ENCODE peak calls at places on chromosomes 4 and X, in eight cellular contexts. T, A, H, F, V, Z, S and C are unnamed samples. For H3K36me3, the result is how much of the 10 kb centered on the place peaks cover.

GRCh38 chr4:79247695-79248394 is 78.0 kb downstream of the NAA11 start:
- DNase-seq in T (no peak), A (no peak), H (no peak), F (no peak), V (no peak), Z (no peak), S (no peak), C (no peak)

GRCh38 chr4:184099541-184099966 is 118.1 kb downstream of the ENPP6 start:
- DNase-seq in T (no peak), A (no peak), H (no peak), F (no peak), V (no peak), Z (peak), S (no peak), C (no peak)

GRCh38 chrX:42096262-42096939 is 173.0 kb upstream of the CASK start:
- DNase-seq in T (no peak), A (no peak), H (peak), F (peak), V (no peak), Z (peak), S (no peak), C (peak)

GRCh38 chr4:79964715-79965345 is 108.2 kb downstream of the ANTXR2 start:
- DNase-seq in T (peak), A (peak), H (no peak), F (no peak), V (no peak), Z (peak), S (no peak), C (no peak)

GRCh38 chr4:136864580-136865185 is 667.6 kb downstream of the PCDH18 start:
- DNase-seq in T (peak), A (peak), H (no peak), F (no peak), V (peak), Z (peak), S (no peak), C (peak)

GRCh38 chrX:149508467-149508866 is 3.4 kb upstream of the IDS start:
- DNase-seq in T (no peak), A (no peak), H (no peak), F (no peak), V (no peak), Z (no peak), S (no peak), C (no peak)

GRCh38 chr4:96016615-96017299 is 176.9 kb downstream of the PDHA2 start:
- DNase-seq in T (peak), A (no peak), H (no peak), F (no peak), V (no peak), Z (peak), S (no peak), C (peak)

GRCh38 chrX:1686642-1687041 is 71.8 kb downstream of the ASMT start:
- DNase-seq in T (no peak), A (no peak), H (no peak), F (no peak), V (no peak), Z (no peak), S (no peak), C (peak)

GRCh38 chr4:89222171-89222570 is 85.4 kb downstream of the GPRIN3 start:
- DNase-seq in T (no peak), A (no peak), H (peak), F (no peak), V (no peak), Z (no peak), S (no peak), C (no peak)

GRCh38 chrX:15382809-15383208 is 1.4 kb downstream of the VEGFD start:
- DNase-seq in T (no peak), A (no peak), H (no peak), F (no peak), V (no peak), Z (peak), S (no peak), C (no peak)

GRCh38 chr4:46432923-46433322 is 43.0 kb upstream of the GABRA2 start:
- DNase-seq in T (peak), A (peak), H (no peak), F (no peak), V (no peak), Z (peak), S (no peak), C (no peak)

GRCh38 chr4:151408630-151409469 is at the start of gene FHIP1A:
- DNase-seq in T (peak), A (peak), H (peak), F (peak), V (peak), Z (peak), S (peak), C (peak)

GRCh38 chr4:98314791-98315565 is 53.8 kb downstream of the RAP1GDS1 start:
- DNase-seq in T (no peak), A (no peak), H (no peak), F (no peak), V (no peak), Z (no peak), S (no peak), C (peak)

GRCh38 chr4:111650553-111651183 is 494.6 kb upstream of the FAM241A start:
- DNase-seq in T (no peak), A (no peak), H (no peak), F (no peak), V (no peak), Z (no peak), S (no peak), C (no peak)

GRCh38 chr4:68905598-68906237 is 45.9 kb downstream of the UGT2A3 start:
- DNase-seq in T (peak), A (no peak), H (peak), F (no peak), V (peak), Z (peak), S (no peak), C (no peak)

GRCh38 chr4:163624727-163625126 is 130.2 kb downstream of the TMA16 start:
- DNase-seq in T (no peak), A (no peak), H (no peak), F (no peak), V (no peak), Z (no peak), S (no peak), C (no peak)

GRCh38 chr4:2288051-2288541 is 26.2 kb upstream of the MXD4 start:
- DNase-seq in T (no peak), A (no peak), H (no peak), F (peak), V (no peak), Z (no peak), S (no peak), C (no peak)

GRCh38 chrX:153864561-153865320 is 21.2 kb downstream of the L1CAM start:
- DNase-seq in T (no peak), A (no peak), H (no peak), F (no peak), V (no peak), Z (no peak), S (no peak), C (no peak)

GRCh38 chrX:18151157-18151556 is 69.5 kb downstream of the BEND2 start:
- DNase-seq in T (no peak), A (no peak), H (no peak), F (no peak), V (no peak), Z (no peak), S (no peak), C (no peak)

GRCh38 chr4:48490680-48491513 is 845 bp downstream of the ZAR1 start:
- DNase-seq in T (peak), A (peak), H (no peak), F (no peak), V (peak), Z (no peak), S (no peak), C (no peak)

GRCh38 chr4:87093443-87094123 is 126.8 kb downstream of the KLHL8 start:
- DNase-seq in T (peak), A (peak), H (no peak), F (no peak), V (peak), Z (peak), S (no peak), C (peak)

GRCh38 chrX:130086414-130087207 is 23.7 kb downstream of the ELF4 start:
- DNase-seq in T (no peak), A (no peak), H (no peak), F (no peak), V (peak), Z (no peak), S (no peak), C (no peak)

GRCh38 chr4:127196656-127197352 is 436.0 kb upstream of the INTU start:
- DNase-seq in T (no peak), A (peak), H (no peak), F (no peak), V (no peak), Z (no peak), S (peak), C (no peak)

GRCh38 chrX:19602866-19603620 is 87.7 kb upstream of the MAP3K15 start:
- DNase-seq in T (peak), A (no peak), H (peak), F (no peak), V (no peak), Z (peak), S (no peak), C (peak)

GRCh38 chr4:141046255-141046654 is 87.0 kb downstream of the RNF150 start:
- DNase-seq in T (peak), A (no peak), H (no peak), F (no peak), V (no peak), Z (peak), S (no peak), C (peak)

GRCh38 chr4:88159137-88159725 is 792 bp upstream of the ABCG2 start:
- DNase-seq in T (peak), A (peak), H (peak), F (peak), V (no peak), Z (no peak), S (no peak), C (no peak)

GRCh38 chr4:168021666-168022065 is 70.7 kb upstream of the ANXA10 start:
- DNase-seq in T (no peak), A (no peak), H (peak), F (no peak), V (no peak), Z (peak), S (no peak), C (peak)

GRCh38 chrX:154748712-154749339 is 2.1 kb downstream of the GAB3 start:
- DNase-seq in T (peak), A (peak), H (no peak), F (no peak), V (peak), Z (peak), S (no peak), C (peak)

GRCh38 chrX:150683536-150684146 is 9.6 kb upstream of the MTMR1 start:
- DNase-seq in T (peak), A (no peak), H (peak), F (no peak), V (peak), Z (peak), S (no peak), C (no peak)

GRCh38 chrX:46262299-46262698 is 282.9 kb downstream of the ZNF674 start:
- DNase-seq in T (no peak), A (no peak), H (peak), F (no peak), V (peak), Z (no peak), S (no peak), C (no peak)

GRCh38 chr4:1661695-1662094 is 22.4 kb downstream of the FAM53A start:
- DNase-seq in T (no peak), A (no peak), H (no peak), F (no peak), V (no peak), Z (no peak), S (no peak), C (no peak)

GRCh38 chrX:150256297-150256650 is 106.8 kb upstream of the MAMLD1 start:
- DNase-seq in T (no peak), A (no peak), H (no peak), F (no peak), V (no peak), Z (no peak), S (no peak), C (no peak)

GRCh38 chrX:78384486-78384885 is 57.1 kb upstream of the CYSLTR1 start:
- DNase-seq in T (no peak), A (no peak), H (no peak), F (no peak), V (no peak), Z (no peak), S (no peak), C (no peak)

GRCh38 chr4:76298227-76298626 is 8.3 kb upstream of the STBD1 start:
- DNase-seq in T (no peak), A (no peak), H (no peak), F (no peak), V (no peak), Z (no peak), S (no peak), C (no peak)

GRCh38 chr4:53273726-53274125 is 92.1 kb downstream of the SCFD2 start:
- DNase-seq in T (no peak), A (no peak), H (no peak), F (no peak), V (no peak), Z (no peak), S (no peak), C (peak)

GRCh38 chr4:159487284-159487747 is 384.4 kb downstream of the RAPGEF2 start:
- DNase-seq in T (peak), A (peak), H (peak), F (no peak), V (peak), Z (peak), S (no peak), C (peak)

GRCh38 chr4:3799496-3799895 is 33.3 kb downstream of the ADRA2C start:
- DNase-seq in T (no peak), A (no peak), H (no peak), F (peak), V (no peak), Z (no peak), S (no peak), C (no peak)
- H3K36me3 ChIP-seq in T (under half), A (under half), H (under half), F (under half), V (under half), Z (under half), S (under half), C (under half)

GRCh38 chr4:118941149-118941548 is 52.5 kb downstream of the SYNPO2 start:
- DNase-seq in T (no peak), A (peak), H (no peak), F (no peak), V (no peak), Z (peak), S (no peak), C (no peak)
- H3K27ac ChIP-seq in T (no peak), A (peak), H (no peak), F (peak), V (no peak), Z (no peak), S (peak), C (no peak)

DNA sequence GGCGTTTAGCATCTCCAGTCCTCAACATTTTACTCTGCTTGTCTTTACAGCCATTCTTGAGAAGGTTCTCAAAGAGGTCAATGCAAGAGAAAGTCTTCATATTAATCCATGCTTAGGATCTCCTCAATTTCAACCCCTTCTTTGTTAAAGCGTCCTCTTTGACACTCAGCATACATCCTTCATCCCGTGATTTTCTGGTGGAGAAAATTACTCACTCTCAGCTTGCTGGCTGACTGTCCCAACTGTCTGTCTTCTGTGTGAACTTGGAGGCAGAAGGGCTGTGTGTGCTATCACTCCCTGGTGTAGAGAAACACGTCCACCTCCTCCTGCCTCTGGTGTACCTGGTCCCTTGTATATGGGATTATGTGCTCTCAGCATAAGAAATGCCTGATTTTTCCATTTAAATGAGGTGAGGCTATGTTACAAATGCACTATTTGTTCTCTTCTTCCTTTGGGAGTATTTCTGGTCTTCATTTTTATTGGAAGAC is 57.8 kb downstream of the GALNT7 start:
- DNase-seq in T (no peak), A (no peak), H (no peak), F (no peak), V (no peak), Z (no peak), S (no peak), C (no peak)
- H3K36me3 ChIP-seq in T (under half), A (under half), H (under half), F (under half), V (under half), Z (under half), S (under half), C (under half)

GRCh38 chrX:69506617-69507499 is 2.7 kb downstream of the NALF2 start:
- DNase-seq in T (no peak), A (no peak), H (no peak), F (no peak), V (no peak), Z (no peak), S (no peak), C (no peak)

GRCh38 chrX:69510137-69510715 is 6.1 kb downstream of the NALF2 start:
- DNase-seq in T (no peak), A (no peak), H (no peak), F (no peak), V (no peak), Z (no peak), S (no peak), C (no peak)

GRCh38 chrX:69507500-69507789 is 3.3 kb downstream of the NALF2 start:
- DNase-seq in T (no peak), A (no peak), H (no peak), F (no peak), V (no peak), Z (no peak), S (no peak), C (no peak)

GRCh38 chrX:69510914-69511513 is 6.9 kb downstream of the NALF2 start:
- DNase-seq in T (no peak), A (no peak), H (no peak), F (no peak), V (no peak), Z (no peak), S (no peak), C (no peak)

DNA sequence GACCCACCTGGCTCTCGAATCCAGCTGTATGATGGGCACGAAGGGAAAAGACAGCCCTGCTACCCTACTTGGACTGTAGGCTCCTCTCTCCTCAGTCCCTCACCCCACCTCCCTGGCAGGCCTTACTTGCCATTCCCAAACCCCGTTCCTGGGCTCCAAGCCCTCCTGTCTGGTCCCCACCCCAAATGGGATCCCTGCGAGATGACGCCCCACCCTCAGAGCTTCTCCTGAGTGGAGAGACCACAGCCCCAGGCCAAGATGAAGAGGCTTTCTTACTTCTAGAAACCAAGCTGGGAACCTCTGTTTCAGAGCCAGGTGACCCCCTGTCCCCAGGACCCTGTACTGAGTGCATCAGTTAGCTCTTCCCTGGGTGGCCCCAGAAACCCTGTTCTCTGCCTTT is 4.5 kb downstream of the NALF2 start:
- DNase-seq in T (no peak), A (no peak), H (no peak), F (no peak), V (no peak), Z (no peak), S (no peak), C (no peak)
- H3K27ac ChIP-seq in T (no peak), A (no peak), H (no peak), F (no peak), V (no peak), Z (no peak), S (peak), C (no peak)

DNA sequence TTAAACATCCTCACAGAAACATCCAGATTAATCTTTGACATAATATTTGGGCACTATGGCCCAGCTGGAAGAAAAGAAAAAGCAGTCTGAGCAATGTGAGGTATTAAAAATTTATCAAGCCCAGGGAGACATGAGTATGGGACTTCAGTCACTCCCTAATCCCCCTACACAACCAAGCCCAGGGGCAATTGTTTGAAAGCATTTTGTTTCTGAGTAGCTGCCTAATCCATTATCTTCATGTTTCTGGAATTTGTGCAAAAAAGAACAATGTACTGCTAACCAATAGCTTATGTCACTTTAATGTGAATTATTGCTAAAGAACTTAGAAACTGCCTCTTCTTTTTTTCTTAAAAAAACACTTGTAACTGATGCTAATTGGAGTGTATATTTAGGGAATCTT is 360.7 kb downstream of the TEX13C start:
- DNase-seq in T (no peak), A (no peak), H (no peak), F (no peak), V (no peak), Z (no peak), S (no peak), C (no peak)
- H3K36me3 ChIP-seq in T (under half), A (under half), H (under half), F (under half), V (under half), Z (under half), S (under half), C (under half)

GRCh38 chr4:185113340-185113739 is 29.7 kb upstream of the SLC25A4 start:
- DNase-seq in T (no peak), A (no peak), H (no peak), F (no peak), V (no peak), Z (no peak), S (no peak), C (no peak)

GRCh38 chr4:185119927-185120630 is 23.0 kb upstream of the SLC25A4 start:
- DNase-seq in T (peak), A (no peak), H (no peak), F (no peak), V (no peak), Z (no peak), S (no peak), C (no peak)

GRCh38 chr4:185112104-185112503 is 31.0 kb upstream of the SLC25A4 start:
- DNase-seq in T (peak), A (peak), H (peak), F (no peak), V (no peak), Z (peak), S (no peak), C (peak)

GRCh38 chr4:185117300-185117934 is 25.6 kb upstream of the SLC25A4 start:
- DNase-seq in T (peak), A (no peak), H (no peak), F (no peak), V (no peak), Z (no peak), S (no peak), C (no peak)

GRCh38 chr4:185115827-185116232 is 27.2 kb upstream of the SLC25A4 start:
- DNase-seq in T (peak), A (peak), H (no peak), F (peak), V (peak), Z (peak), S (peak), C (peak)
- H3K27ac ChIP-seq in T (no peak), A (no peak), H (no peak), F (no peak), V (no peak), Z (no peak), S (peak), C (no peak)